ENCODE peak calls at places on chromosomes 16 and 17, in eight cellular contexts. J, Y, M, B, K, E, T and X are unnamed samples.

GRCh38 chr17:6496116-6496481 is 51.8 kb downstream of the PIMREG start:
- DNase-seq in J (no peak), Y (no peak), M (no peak), B (no peak), K (no peak), E (peak; percentile 72), T (no peak), X (peak; percentile 52)

GRCh38 chr17:21291862-21292261 is 7.4 kb downstream of the MAP2K3 start:
- DNase-seq in J (no peak), Y (no peak), M (no peak), B (no peak), K (no peak), E (no peak), T (no peak), X (no peak)

GRCh38 chr16:49532243-49532870 is 158.8 kb downstream of the C16orf78 start:
- DNase-seq in J (no peak), Y (no peak), M (no peak), B (no peak), K (no peak), E (no peak), T (no peak), X (no peak)

GRCh38 chr17:81814748-81815645 is 11.0 kb downstream of the GCGR start:
- DNase-seq in J (no peak), Y (no peak), M (no peak), B (no peak), K (no peak), E (no peak), T (peak; percentile 47), X (peak; percentile 84)

GRCh38 chr16:53282975-53283946 is 151.0 kb upstream of the RBL2 start:
- DNase-seq in J (peak; percentile 21), Y (peak; percentile 58), M (peak; percentile 46), B (peak; percentile 74), K (peak; percentile 3), E (no peak), T (peak; percentile 55), X (peak; percentile 65)

GRCh38 chr17:76868176-76868668 is at the start of gene MGAT5B:
- DNase-seq in J (peak; percentile 94), Y (peak; percentile 96), M (peak; percentile 56), B (peak; percentile 66), K (no peak), E (peak; percentile 95), T (peak; percentile 53), X (peak; percentile 80)

GRCh38 chr17:72972263-72972951 is 120.1 kb downstream of the SLC39A11 start:
- DNase-seq in J (no peak), Y (no peak), M (no peak), B (no peak), K (no peak), E (no peak), T (peak; percentile 90), X (no peak)

GRCh38 chr17:76184266-76184665 is 43.2 kb upstream of the FOXJ1 start:
- DNase-seq in J (no peak), Y (no peak), M (no peak), B (no peak), K (no peak), E (no peak), T (no peak), X (no peak)

GRCh38 chr17:53135969-53136368 is 686.8 kb upstream of the KIF2B start:
- DNase-seq in J (no peak), Y (no peak), M (no peak), B (no peak), K (no peak), E (no peak), T (no peak), X (no peak)

GRCh38 chr16:30893082-30893743 is 664 bp downstream of the BCL7C start:
- DNase-seq in J (no peak), Y (no peak), M (no peak), B (no peak), K (no peak), E (peak; percentile 68), T (no peak), X (peak; percentile 33)

GRCh38 chr17:205176-205538 is 23.7 kb upstream of the DOC2B start:
- DNase-seq in J (no peak), Y (no peak), M (no peak), B (no peak), K (no peak), E (no peak), T (no peak), X (no peak)

GRCh38 chr17:68800731-68801130 is 154.5 kb downstream of the ABCA8 start:
- DNase-seq in J (no peak), Y (no peak), M (no peak), B (no peak), K (no peak), E (no peak), T (no peak), X (no peak)

GRCh38 chr17:4944554-4945175 is 3.7 kb downstream of the PFN1 start:
- DNase-seq in J (no peak), Y (no peak), M (no peak), B (no peak), K (no peak), E (no peak), T (no peak), X (no peak)

GRCh38 chr17:4944163-4944553 is 4.1 kb downstream of the RNF167 start:
- DNase-seq in J (no peak), Y (no peak), M (no peak), B (no peak), K (no peak), E (no peak), T (no peak), X (peak; percentile 83)

GRCh38 chr17:4946312-4946976 is 1.9 kb downstream of the PFN1 start:
- DNase-seq in J (no peak), Y (no peak), M (no peak), B (no peak), K (no peak), E (no peak), T (no peak), X (peak; percentile 21)

GRCh38 chr17:4945944-4946280 is 2.4 kb downstream of the PFN1 start:
- DNase-seq in J (no peak), Y (no peak), M (no peak), B (no peak), K (no peak), E (no peak), T (no peak), X (no peak)

GRCh38 chr17:4945176-4945943 is 3.0 kb downstream of the PFN1 start:
- DNase-seq in J (peak; percentile 72), Y (peak; percentile 97), M (peak; percentile 82), B (peak; percentile 77), K (peak; percentile 65), E (peak; percentile 58), T (peak; percentile 59), X (peak; percentile 83)
- TF ChIP-seq POLR2A in J (peak; percentile 73), Y (no peak), M (peak; percentile 49), B (no peak), K (peak; percentile 79), E (peak; percentile 80), T (peak; percentile 73), X (peak; percentile 5)

GRCh38 chr16:24491721-24492120 is 47.6 kb upstream of the RBBP6 start:
- DNase-seq in J (no peak), Y (no peak), M (no peak), B (no peak), K (no peak), E (no peak), T (no peak), X (no peak)
- TF ChIP-seq MAX in J (no peak), Y (no peak), M (no peak), B (no peak), K (no peak), E (no peak), T (no peak), X (no peak)

DNA sequence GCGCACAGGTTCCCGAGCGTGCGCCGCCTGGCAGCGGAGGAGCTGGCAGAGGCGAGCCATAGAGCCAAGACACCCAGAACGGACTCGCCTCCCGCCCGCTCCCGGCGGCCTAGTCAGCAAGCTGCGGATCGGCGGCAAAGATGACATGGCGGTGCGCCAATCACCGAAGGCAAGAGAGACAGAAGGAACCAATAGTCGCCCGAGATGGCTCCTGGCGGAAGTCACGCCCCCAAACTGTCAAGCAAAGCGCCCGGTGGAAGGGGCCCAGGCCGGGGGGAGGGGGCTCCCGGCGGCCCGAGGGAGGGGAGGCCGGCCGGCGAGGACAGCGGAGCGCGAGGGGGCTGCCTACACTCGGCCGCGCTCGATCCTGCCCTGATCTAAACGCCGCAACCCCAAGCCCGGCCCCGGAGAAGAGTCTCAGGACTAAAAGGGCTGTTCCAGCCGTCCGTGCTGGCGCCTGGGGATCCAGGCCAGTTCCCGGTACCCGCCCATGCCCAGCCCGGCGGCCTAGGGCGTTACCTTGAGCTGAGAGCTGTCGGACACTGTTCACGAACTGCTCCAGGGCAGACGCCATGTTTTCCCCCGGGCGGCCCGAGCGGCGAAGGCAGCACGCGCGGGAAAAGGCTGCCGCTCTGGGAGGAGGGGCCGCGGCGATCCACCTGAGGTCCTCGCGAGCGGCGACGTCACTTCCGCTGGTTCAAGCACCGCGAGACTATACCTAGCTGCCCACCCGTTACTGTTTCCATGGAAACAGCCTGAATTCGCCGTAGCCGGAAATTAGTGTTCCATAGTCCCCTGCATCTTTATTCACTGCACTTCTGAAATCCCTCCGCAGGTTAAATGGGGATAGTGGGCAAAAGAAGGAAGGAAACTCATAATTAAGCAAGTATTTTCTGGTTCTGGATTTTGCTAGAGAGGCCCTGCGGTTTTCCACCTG is at the start of gene COPS3:
- DNase-seq in J (peak; percentile 94), Y (peak; percentile 100), M (peak; percentile 94), B (peak; percentile 98), K (peak; percentile 84), E (peak; percentile 96), T (peak; percentile 95), X (peak; percentile 99)
- TF ChIP-seq POLR2A in J (peak; percentile 92), Y (peak; percentile 77), M (peak; percentile 75), B (peak; percentile 76), K (peak; percentile 94), E (peak; percentile 93), T (peak; percentile 83), X (peak; percentile 70)

GRCh38 chr16:87701066-87701425 is 64.7 kb downstream of the KLHDC4 start:
- DNase-seq in J (no peak), Y (no peak), M (no peak), B (no peak), K (no peak), E (no peak), T (no peak), X (no peak)

GRCh38 chr16:87701505-87701921 is 64.3 kb downstream of the KLHDC4 start:
- DNase-seq in J (no peak), Y (no peak), M (no peak), B (no peak), K (no peak), E (no peak), T (no peak), X (peak; percentile 42)

GRCh38 chr16:87703071-87703470 is 62.7 kb downstream of the KLHDC4 start:
- DNase-seq in J (no peak), Y (no peak), M (no peak), B (no peak), K (no peak), E (no peak), T (no peak), X (no peak)

GRCh38 chr16:87703835-87704375 is 61.9 kb downstream of the KLHDC4 start:
- DNase-seq in J (no peak), Y (no peak), M (no peak), B (peak; percentile 32), K (no peak), E (no peak), T (no peak), X (no peak)

DNA sequence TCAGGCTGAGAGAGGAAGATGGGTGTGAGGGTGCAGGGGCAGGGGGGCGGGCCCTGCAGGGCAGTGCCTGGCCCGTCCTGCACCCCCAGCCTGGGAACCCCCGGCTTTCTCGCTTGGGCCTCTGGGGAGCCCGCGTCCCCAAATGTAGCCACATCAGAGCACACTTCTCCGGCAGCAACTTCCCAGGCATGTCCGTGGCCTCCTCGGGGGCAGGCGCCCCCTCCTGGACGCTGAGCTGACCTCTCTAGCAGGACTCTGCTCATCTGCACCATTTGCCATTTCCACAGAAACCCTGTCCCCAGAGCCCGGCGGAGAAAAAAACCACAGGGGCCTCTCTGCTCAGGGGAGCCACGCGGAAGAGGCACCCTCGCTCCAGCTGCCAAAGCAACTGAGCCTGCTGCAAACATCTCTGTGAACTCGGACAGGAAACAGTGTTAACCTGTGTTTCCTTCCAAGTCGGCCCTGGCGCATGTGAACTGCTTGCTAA is 63.4 kb downstream of the KLHDC4 start:
- DNase-seq in J (peak; percentile 47), Y (peak; percentile 71), M (no peak), B (peak; percentile 84), K (peak; percentile 33), E (peak; percentile 80), T (peak; percentile 19), X (peak; percentile 82)
- TF ChIP-seq MAX in J (no peak), Y (no peak), M (no peak), B (no peak), K (no peak), E (no peak), T (no peak), X (peak; percentile 27)